ENCODE peak calls at places on chromosomes 5 and 9, in ten cellular contexts. E is right atrium auricular region, B is endodermal cell, D is psoas muscle, M is left ventricle myocardium inferior, W is lower lobe of right lung, X is astrocyte, J is adrenal gland, G is fibroblast of lung, A is MM.1S. O is an unnamed sample.

GRCh38 chr9:77751341-77752091 is 103.4 kb upstream of the GNA14 start:
- DNase-seq in E (no peak), B (peak; percentile 57), D (no peak), M (no peak), W (no peak), X (peak; percentile 80), J (no peak), G (peak; percentile 81), A (peak; percentile 40), O (no peak)

GRCh38 chr5:148401604-148402003 is 17.8 kb downstream of the FBXO38 start:
- DNase-seq in E (no peak), B (no peak), D (no peak), M (no peak), W (no peak), X (no peak), J (no peak), G (peak; percentile 15), A (no peak), O (no peak)

GRCh38 chr9:86097510-86098224 is 1.7 kb downstream of the GOLM1 start:
- DNase-seq in E (no peak), B (no peak), D (no peak), M (no peak), W (no peak), X (no peak), J (no peak), G (no peak), A (no peak), O (no peak)

GRCh38 chr9:92896037-92896436 is 18.2 kb upstream of the ZNF484 start:
- DNase-seq in E (no peak), B (no peak), D (no peak), M (no peak), W (no peak), X (no peak), J (no peak), G (no peak), A (no peak), O (no peak)

GRCh38 chr9:92644278-92644677 is 25.7 kb downstream of the IPPK start:
- DNase-seq in E (no peak), B (no peak), D (no peak), M (no peak), W (no peak), X (no peak), J (no peak), G (no peak), A (no peak), O (no peak)

GRCh38 chr5:122756263-122756911 is 18.5 kb upstream of the SNX2 start:
- DNase-seq in E (no peak), B (no peak), D (no peak), M (no peak), W (no peak), X (peak; percentile 61), J (no peak), G (peak; percentile 89), A (no peak), O (no peak)

GRCh38 chr9:37174247-37174646 is 53.9 kb downstream of the ZCCHC7 start:
- DNase-seq in E (no peak), B (no peak), D (no peak), M (no peak), W (no peak), X (peak; percentile 57), J (no peak), G (peak; percentile 56), A (no peak), O (no peak)

GRCh38 chr9:134381671-134382505 is 55.6 kb downstream of the RXRA start:
- DNase-seq in E (no peak), B (no peak), D (peak; percentile 73), M (peak; percentile 61), W (peak; percentile 71), X (peak; percentile 36), J (no peak), G (no peak), A (no peak), O (no peak)

GRCh38 chr9:109027176-109027575 is 13.9 kb upstream of the CTNNAL1 start:
- DNase-seq in E (no peak), B (no peak), D (no peak), M (no peak), W (no peak), X (peak; percentile 12), J (no peak), G (peak; percentile 33), A (no peak), O (no peak)
- H3K27ac ChIP-seq in E (peak overlapping the region; percentile 1), B (no peak overlapping the region), D (no peak overlapping the region), M (peak overlapping the region; percentile 37), W (no peak overlapping the region), X (no peak overlapping the region), J (no peak overlapping the region), G (no peak overlapping the region), A (no peak overlapping the region), O (no peak overlapping the region)

DNA sequence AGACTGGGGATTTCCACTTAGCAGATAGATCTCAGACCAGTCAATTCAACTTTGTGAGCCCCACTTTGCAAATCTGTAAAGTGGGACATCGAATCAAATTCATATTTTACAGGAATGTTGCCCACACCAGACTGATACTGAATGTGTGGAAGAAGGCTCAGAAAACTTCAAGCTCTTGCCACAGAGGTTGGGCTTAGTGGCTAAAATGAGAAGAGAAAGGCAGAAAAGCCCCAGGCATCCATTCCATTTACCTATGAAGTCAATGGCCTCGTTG is 1.7 kb downstream of the DUSP1 start:
- DNase-seq in E (no peak), B (no peak), D (no peak), M (no peak), W (no peak), X (no peak), J (no peak), G (no peak), A (no peak), O (no peak)
- H3K4me3 ChIP-seq in E (peak overlapping the region; percentile 87), B (peak overlapping the region; percentile 93), D (peak overlapping the region; percentile 79), M (peak overlapping the region; percentile 84), W (peak overlapping the region; percentile 91), X (peak overlapping the region; percentile 96), J (peak overlapping the region; percentile 36), G (peak overlapping the region; percentile 78), A (peak overlapping the region; percentile 86), O (peak overlapping the region; percentile 84)

DNA sequence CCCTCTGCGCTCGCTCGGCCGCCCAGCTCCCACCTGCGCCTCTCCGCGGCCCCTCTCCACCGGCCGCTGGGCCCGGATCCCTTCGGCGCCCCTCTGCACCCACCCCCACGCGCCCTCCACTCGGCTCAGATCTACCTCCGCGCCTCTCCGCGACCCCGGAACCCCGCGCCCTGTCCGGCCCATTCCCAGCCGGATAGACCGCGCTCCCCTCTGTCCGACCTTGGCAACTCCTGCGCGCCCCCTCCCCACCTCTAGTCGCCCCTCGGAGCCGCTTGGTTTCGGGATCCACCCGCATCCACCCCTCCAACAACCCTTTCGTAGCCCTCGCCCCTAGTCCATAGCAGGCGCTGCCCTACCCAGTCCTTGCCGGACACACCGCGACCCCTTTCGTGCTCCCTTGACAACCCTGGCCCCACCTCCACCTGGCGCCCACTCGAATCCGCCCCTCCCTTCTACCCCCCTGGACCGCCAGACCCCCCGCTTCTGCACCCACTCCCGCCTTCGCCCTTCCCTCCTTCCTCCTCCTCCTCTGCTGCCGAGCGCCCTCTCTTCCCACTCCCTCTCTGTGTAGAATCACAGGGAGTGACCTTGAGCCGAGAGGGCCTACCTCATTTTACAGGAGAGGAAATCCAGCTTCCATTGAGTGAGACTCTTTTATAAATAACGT is 496 bp upstream of the AK3 start:
- DNase-seq in E (no peak), B (peak; percentile 83), D (no peak), M (peak; percentile 47), W (no peak), X (no peak), J (peak; percentile 57), G (peak; percentile 4), A (no peak), O (peak; percentile 72)
- TF ChIP-seq CTCF in E (no peak), B (no peak), D (no peak), M (no peak), W (peak; percentile 5), X (no peak), J (no peak), G (no peak), A (no peak), O (no peak)

DNA sequence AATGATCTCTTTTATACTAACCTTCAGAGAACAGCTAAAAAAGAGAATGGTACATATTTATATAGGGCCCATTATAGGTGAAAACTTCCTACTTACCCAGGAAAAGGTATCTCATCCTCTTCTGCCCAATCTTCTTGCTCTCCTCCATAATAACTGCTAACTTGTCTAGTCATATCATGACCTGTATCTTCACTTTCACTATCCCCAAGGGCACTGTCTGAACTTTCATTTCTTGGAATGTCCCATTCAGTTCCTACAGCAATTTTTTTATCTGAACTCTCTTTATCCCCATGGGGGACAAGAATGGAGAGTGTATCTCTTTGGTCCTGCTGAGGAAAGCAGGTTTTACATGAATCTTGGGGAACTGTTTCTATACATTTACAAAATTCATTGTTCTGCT is 36.4 kb upstream of the RAPGEF6 start:
- DNase-seq in E (no peak), B (no peak), D (no peak), M (no peak), W (no peak), X (no peak), J (no peak), G (no peak), A (no peak), O (no peak)
- H3K27ac ChIP-seq in E (peak overlapping the region; percentile 92), B (no peak overlapping the region), D (peak overlapping the region; percentile 82), M (peak overlapping the region; percentile 81), W (peak overlapping the region; percentile 59), X (peak overlapping the region; percentile 57), J (no peak overlapping the region), G (no peak overlapping the region), A (no peak overlapping the region), O (peak overlapping the region; percentile 71)

DNA sequence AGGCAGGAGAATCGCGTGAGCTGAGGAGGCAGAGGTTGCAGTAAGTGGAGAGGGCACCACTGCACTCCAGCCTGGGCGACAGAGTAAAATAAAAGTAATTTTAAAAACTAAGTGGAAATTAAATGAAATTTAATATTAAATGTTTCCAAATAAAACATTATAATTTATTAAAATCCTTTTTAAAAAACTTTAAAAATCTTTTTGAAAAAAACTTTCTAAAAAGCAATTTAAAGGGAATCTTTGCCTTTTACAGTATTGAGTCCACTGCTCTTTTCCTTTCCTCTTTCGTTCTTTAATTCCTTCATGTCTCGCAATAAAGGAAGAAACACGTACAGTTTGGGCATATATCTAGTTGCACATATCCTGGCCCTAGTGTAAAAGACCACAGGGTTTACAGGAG is 77.8 kb upstream of the DMRT1 start:
- DNase-seq in E (no peak), B (no peak), D (no peak), M (no peak), W (no peak), X (no peak), J (no peak), G (no peak), A (no peak), O (no peak)
- H3K4me3 ChIP-seq in E (no peak overlapping the region), B (no peak overlapping the region), D (peak overlapping the region; percentile 52), M (peak overlapping the region; percentile 26), W (peak overlapping the region; percentile 17), X (no peak overlapping the region), J (no peak overlapping the region), G (no peak overlapping the region), A (no peak overlapping the region), O (peak overlapping the region; percentile 16)